ENCODE peak calls at places on chromosomes 2 and 18, in five cellular contexts. C is mesothelial cell of epicardium; T is activated CD4-positive, alpha-beta T cell treated with anti-CD3 and anti-CD28 coated beads, Interleukin-2, amount 50 U/mL, for 1 hour; F is HEK293T; W is M059J. K is an unnamed sample.
A peak's percentile ranks its signal among the peaks of the same experiment; 100 is the strongest.

GRCh38 chr18:3305354-3305762 is 43.4 kb downstream of the MYL12B start:
- DNase-seq in W (peak; percentile 95), F (no peak), T (peak; percentile 24), C (no peak), K (no peak)

GRCh38 chr2:204650611-204651010 is 105.3 kb downstream of the PARD3B start:
- DNase-seq in F (no peak), C (no peak), W (no peak), T (no peak), K (no peak)

GRCh38 chr2:12213222-12213621 is 466.8 kb downstream of the LPIN1 start:
- DNase-seq in C (no peak), W (peak; percentile 5), F (no peak), T (no peak), K (no peak)

GRCh38 chr2:45469314-45470099 is 141.6 kb downstream of the SRBD1 start:
- DNase-seq in F (no peak), T (no peak), C (no peak), W (no peak), K (no peak)

GRCh38 chr2:30692829-30693265 is 114.4 kb downstream of the CAPN13 start:
- DNase-seq in F (no peak), W (no peak), C (no peak), T (no peak), K (no peak)

GRCh38 chr2:111252436-111252835 is 131.7 kb downstream of the BCL2L11 start:
- DNase-seq in F (no peak), W (peak; percentile 18), C (no peak), T (no peak), K (no peak)

GRCh38 chr2:128644745-128645256 is 326.1 kb upstream of the HS6ST1 start:
- DNase-seq in C (no peak), T (no peak), W (no peak), F (no peak), K (no peak)

GRCh38 chr18:2686349-2686968 is 30.9 kb downstream of the SMCHD1 start:
- DNase-seq in T (no peak), F (no peak), W (peak; percentile 4), C (no peak), K (no peak)

GRCh38 chr2:219772103-219772502 is 144.7 kb downstream of the SLC4A3 start:
- DNase-seq in F (no peak), W (no peak), T (no peak), C (no peak), K (no peak)

GRCh38 chr2:88307817-88308216 is 137.7 kb downstream of the THNSL2 start:
- DNase-seq in W (peak; percentile 7), C (no peak), T (no peak), F (peak; percentile 48), K (peak; percentile 15)

GRCh38 chr2:111168528-111168929 is 47.8 kb downstream of the BCL2L11 start:
- DNase-seq in C (no peak), T (peak; percentile 20), W (peak; percentile 76), F (no peak), K (no peak)

GRCh38 chr2:33275689-33276444 is 200.6 kb upstream of the RASGRP3 start:
- DNase-seq in F (no peak), C (no peak), T (peak; percentile 11), W (peak; percentile 94), K (no peak)

GRCh38 chr2:7027961-7028655 is 110.9 kb downstream of the RNF144A start:
- DNase-seq in T (no peak), C (no peak), W (no peak), F (no peak), K (no peak)

GRCh38 chr2:175256806-175257585 is 75.5 kb upstream of the ATP5MC3 start:
- DNase-seq in F (no peak), C (no peak), T (no peak), W (no peak), K (no peak)

GRCh38 chr2:30235008-30235655 is 3.8 kb downstream of the LBH start:
- DNase-seq in C (no peak), W (no peak), T (peak; percentile 59), F (no peak), K (no peak)

GRCh38 chr2:68805025-68805424 is 66.2 kb downstream of the BMP10 start:
- DNase-seq in C (no peak), F (no peak), W (no peak), T (no peak), K (no peak)

GRCh38 chr18:79519751-79520472 is 124.2 kb downstream of the NFATC1 start:
- DNase-seq in F (no peak), W (peak; percentile 17), C (no peak), T (peak; percentile 50), K (no peak)

GRCh38 chr18:55841314-55841713 is 253.3 kb upstream of the TCF4 start:
- DNase-seq in T (no peak), C (no peak), W (no peak), F (no peak), K (no peak)

GRCh38 chr18:8754995-8755955 is 49.9 kb downstream of the MTCL1 start:
- DNase-seq in T (peak; percentile 44), F (no peak), W (peak; percentile 87), C (no peak), K (no peak)

GRCh38 chr2:55519908-55520885 is 679 bp downstream of the CFAP36 start:
- DNase-seq in W (peak; percentile 49), T (peak; percentile 27), C (no peak), F (peak; percentile 37), K (peak; percentile 35)

GRCh38 chr2:73759904-73760303 is 20.0 kb downstream of the DUSP11 start:
- DNase-seq in F (no peak), T (no peak), C (no peak), W (no peak), K (no peak)

GRCh38 chr18:68623342-68623741 is 91.6 kb downstream of the TMX3 start:
- DNase-seq in C (no peak), T (peak; percentile 3), W (peak; percentile 78), F (peak; percentile 28), K (no peak)

GRCh38 chr2:57720728-57721627 is 325.6 kb upstream of the VRK2 start:
- DNase-seq in C (peak; percentile 26), F (peak; percentile 66), T (peak; percentile 3), W (peak; percentile 71), K (peak; percentile 23)

GRCh38 chr2:66496680-66497420 is 61.9 kb downstream of the MEIS1 start:
- DNase-seq in W (no peak), T (no peak), C (no peak), F (no peak), K (no peak)

GRCh38 chr2:200509227-200509607 is 651 bp downstream of the KCTD18 start:
- DNase-seq in W (peak; percentile 16), C (no peak), F (peak; percentile 35), T (no peak), K (no peak)

GRCh38 chr2:161676902-161677496 is 52.8 kb downstream of the SLC4A10 start:
- DNase-seq in W (no peak), T (no peak), F (no peak), C (no peak), K (no peak)

GRCh38 chr18:10386956-10387355 is 67.5 kb upstream of the APCDD1 start:
- DNase-seq in C (no peak), F (no peak), W (no peak), T (no peak), K (no peak)

GRCh38 chr2:67571785-67572718 is 174.9 kb downstream of the ETAA1 start:
- DNase-seq in C (no peak), W (peak; percentile 71), F (no peak), T (no peak), K (no peak)

GRCh38 chr18:77061946-77062517 is 70.6 kb downstream of the MBP start:
- DNase-seq in F (no peak), W (no peak), C (no peak), T (no peak), K (no peak)

GRCh38 chr2:8544786-8545631 is 136.8 kb upstream of the ID2 start:
- DNase-seq in F (no peak), W (peak; percentile 73), C (peak; percentile 19), T (peak; percentile 68), K (peak; percentile 69)

GRCh38 chr2:174835797-174836255 is 71.6 kb upstream of the CHRNA1 start:
- DNase-seq in F (no peak), T (no peak), W (peak; percentile 87), C (no peak), K (no peak)

GRCh38 chr2:3200420-3200939 is 177.1 kb downstream of the EIPR1 start:
- DNase-seq in W (no peak), C (no peak), T (no peak), F (no peak), K (no peak)